ENCODE peak calls at places on chromosomes 1 and 21, in eight cellular contexts. G, J, B, U, R, K, S and O are unnamed samples.
A peak's percentile ranks its signal among the peaks of the same experiment; 100 is the strongest.

GRCh38 chr21:15442743-15443142 is 287.0 kb upstream of the USP25 start:
- DNase-seq in K (no peak), R (no peak), G (no peak), U (no peak), J (no peak), B (no peak), S (no peak), O (no peak)

GRCh38 chr1:51946300-51946699 is 44.2 kb downstream of the RAB3B start:
- DNase-seq in G (no peak), U (peak; percentile 31), B (no peak), J (no peak), R (no peak), S (no peak), K (no peak), O (no peak)

GRCh38 chr1:85681087-85681486 is 27.1 kb downstream of the ZNHIT6 start:
- DNase-seq in U (peak; percentile 81), J (no peak), G (no peak), S (no peak), R (no peak), B (no peak), K (no peak), O (no peak)

GRCh38 chr1:43542515-43543458 is 12.1 kb downstream of the PTPRF start:
- DNase-seq in J (no peak), U (no peak), S (no peak), K (no peak), G (no peak), B (no peak), R (no peak), O (no peak)

GRCh38 chr21:38266732-38267131 is 9.9 kb downstream of the KCNJ15 start:
- DNase-seq in K (no peak), B (no peak), J (peak; percentile 49), G (no peak), S (no peak), R (no peak), U (peak; percentile 25), O (no peak)

GRCh38 chr1:48582408-48582807 is 110.4 kb upstream of the SPATA6 start:
- DNase-seq in J (no peak), K (no peak), S (no peak), R (no peak), G (no peak), U (no peak), B (no peak), O (no peak)

GRCh38 chr21:18144341-18144740 is 100.3 kb upstream of the CHODL start:
- DNase-seq in J (no peak), K (no peak), G (no peak), U (no peak), B (no peak), S (no peak), R (no peak), O (no peak)

GRCh38 chr1:110630770-110631663 is 24.9 kb upstream of the KCNA2 start:
- DNase-seq in B (peak; percentile 92), S (peak; percentile 77), J (peak; percentile 75), K (peak; percentile 72), G (peak; percentile 80), R (no peak), U (peak; percentile 69), O (peak; percentile 85)

GRCh38 chr1:182185822-182186756 is 124.6 kb upstream of the ZNF648 start:
- DNase-seq in K (no peak), S (no peak), U (no peak), R (peak; percentile 62), B (peak; percentile 15), G (peak; percentile 51), J (no peak), O (no peak)

GRCh38 chr1:145730900-145731299 is 11.6 kb downstream of the CD160 start:
- DNase-seq in G (no peak), U (no peak), R (no peak), B (peak; percentile 53), S (no peak), J (no peak), K (no peak), O (no peak)

GRCh38 chr1:59595774-59596173 is 219.0 kb upstream of the HOOK1 start:
- DNase-seq in G (no peak), J (no peak), K (no peak), R (no peak), B (no peak), S (no peak), U (peak; percentile 41), O (no peak)

GRCh38 chr1:243979396-243979795 is 71.7 kb upstream of the ZBTB18 start:
- DNase-seq in U (no peak), J (no peak), R (no peak), G (peak; percentile 49), B (no peak), K (no peak), S (no peak), O (no peak)

GRCh38 chr1:90706437-90707362 is 10.4 kb downstream of the BARHL2 start:
- DNase-seq in R (no peak), K (no peak), S (no peak), G (peak; percentile 67), B (peak; percentile 81), J (peak; percentile 61), U (no peak), O (peak; percentile 67)

GRCh38 chr1:75992312-75992711 is 60.1 kb upstream of the ASB17 start:
- DNase-seq in G (no peak), S (no peak), U (no peak), B (peak; percentile 10), K (no peak), R (no peak), J (no peak), O (no peak)

GRCh38 chr21:40852563-40852962 is 5.6 kb upstream of the DSCAM start:
- DNase-seq in U (no peak), S (no peak), R (no peak), K (no peak), G (no peak), J (no peak), B (peak; percentile 20), O (no peak)

GRCh38 chr1:36134805-36135339 is 9.8 kb upstream of the COL8A2 start:
- DNase-seq in K (no peak), B (peak; percentile 90), S (no peak), U (peak; percentile 64), J (peak; percentile 31), R (peak; percentile 80), G (peak; percentile 76), O (peak; percentile 68)

GRCh38 chr1:193406901-193407300 is 220.5 kb upstream of the B3GALT2 start:
- DNase-seq in B (peak; percentile 76), S (no peak), R (no peak), U (peak; percentile 81), K (peak; percentile 8), G (peak; percentile 62), J (no peak), O (no peak)

GRCh38 chr1:43270421-43271095 is 775 bp downstream of the TMEM125 start:
- DNase-seq in U (no peak), R (peak; percentile 83), K (no peak), B (peak; percentile 97), J (no peak), G (peak; percentile 91), S (no peak), O (no peak)

GRCh38 chr1:152110860-152111514 is 4.3 kb downstream of the TCHH start:
- DNase-seq in S (no peak), R (peak; percentile 70), J (peak; percentile 61), U (peak; percentile 48), K (no peak), G (peak; percentile 41), B (peak; percentile 69), O (peak; percentile 53)

GRCh38 chr1:152110365-152110859 is 4.8 kb downstream of the TCHH start:
- DNase-seq in R (peak; percentile 57), B (peak; percentile 64), S (no peak), K (no peak), U (peak; percentile 53), G (peak; percentile 9), J (peak; percentile 71), O (peak; percentile 34)

GRCh38 chr1:152108899-152109222 is 6.4 kb downstream of the TCHH start:
- DNase-seq in U (no peak), K (no peak), S (no peak), R (no peak), B (peak; percentile 76), G (no peak), J (no peak), O (no peak)

GRCh38 chr1:152109231-152109997 is 5.8 kb downstream of the TCHH start:
- DNase-seq in R (no peak), K (no peak), B (peak; percentile 44), S (no peak), U (peak; percentile 8), G (no peak), J (no peak), O (no peak)

GRCh38 chr1:152109998-152110294 is 5.3 kb downstream of the TCHH start:
- DNase-seq in S (no peak), R (no peak), U (peak; percentile 1), B (peak; percentile 17), K (no peak), J (no peak), G (no peak), O (no peak)
- H3K4me3 ChIP-seq in S (peak overlapping the region; percentile 71), R (no peak overlapping the region), U (peak overlapping the region; percentile 50), B (peak overlapping the region; percentile 59), K (no peak overlapping the region), J (peak overlapping the region; percentile 42), G (no peak overlapping the region), O (no peak overlapping the region)

GRCh38 chr1:211132681-211133392 is 1.1 kb downstream of the KCNH1 start:
- DNase-seq in G (no peak), S (no peak), U (no peak), R (no peak), B (peak; percentile 40), J (no peak), K (no peak), O (no peak)
- H3K4me3 ChIP-seq in G (peak overlapping the region; percentile 67), S (peak overlapping the region; percentile 56), U (no peak overlapping the region), R (no peak overlapping the region), B (peak overlapping the region; percentile 72), J (no peak overlapping the region), K (no peak overlapping the region), O (peak overlapping the region; percentile 61)

DNA sequence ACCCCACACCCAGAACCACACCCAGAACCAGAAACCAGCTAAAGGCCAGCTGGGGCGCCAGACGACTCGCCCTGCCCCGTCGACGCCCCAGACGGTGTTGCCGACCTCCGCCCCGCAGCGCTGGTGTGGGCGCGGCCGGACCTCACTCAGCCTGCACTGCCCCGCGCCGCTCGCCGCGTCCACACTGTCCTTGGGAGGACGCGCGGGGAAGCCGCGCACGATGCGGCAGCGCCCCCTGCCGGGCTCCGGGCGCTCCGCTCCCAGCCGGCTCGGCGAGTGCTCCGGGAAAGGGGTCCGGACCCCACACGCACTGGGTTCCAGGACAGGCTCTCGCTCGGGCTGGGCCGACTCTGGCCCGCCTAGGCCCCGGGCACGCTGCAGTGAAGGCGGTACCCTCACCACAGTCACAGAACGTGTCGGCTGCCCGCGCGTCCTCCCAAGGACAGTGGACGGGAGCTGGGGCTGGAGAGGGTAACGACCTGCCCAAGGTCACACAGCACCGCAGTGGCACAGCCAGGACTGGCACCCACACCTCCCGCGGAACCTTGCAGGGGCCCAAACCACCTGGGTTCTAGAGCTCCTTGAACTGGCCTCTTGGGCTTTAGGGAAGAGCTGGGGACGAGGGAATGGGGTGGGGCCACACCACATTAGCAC is 90.2 kb downstream of the DMRTA2 start:
- DNase-seq in G (peak; percentile 84), U (peak; percentile 45), R (no peak), S (no peak), J (peak; percentile 43), K (peak; percentile 66), B (peak; percentile 85), O (peak; percentile 80)
- H3K4me3 ChIP-seq in G (peak overlapping the region; percentile 45), U (peak overlapping the region; percentile 53), R (peak overlapping the region; percentile 13), S (peak overlapping the region; percentile 49), J (peak overlapping the region; percentile 5), K (peak overlapping the region; percentile 53), B (peak overlapping the region; percentile 70), O (peak overlapping the region; percentile 77)

DNA sequence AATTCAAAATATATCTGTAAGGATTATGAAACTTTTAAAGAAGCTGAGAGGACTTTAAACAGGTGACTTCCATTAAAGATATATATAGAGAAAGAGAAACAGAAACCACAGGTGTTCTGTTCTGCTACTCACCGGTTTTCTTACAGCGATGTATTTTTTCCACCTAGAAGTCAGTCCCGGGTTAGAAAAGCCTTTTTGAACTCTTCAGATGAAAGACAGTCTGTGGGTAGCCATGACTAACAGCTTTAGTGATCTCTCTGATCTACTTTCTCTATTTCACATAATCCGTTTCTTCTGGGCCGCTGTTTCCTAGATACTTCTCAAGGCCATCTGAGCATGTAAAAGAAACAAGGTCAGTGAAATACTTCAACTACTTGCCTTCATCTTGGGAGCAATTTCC is 25.1 kb downstream of the WDR64 start:
- DNase-seq in S (no peak), G (no peak), R (no peak), B (no peak), U (no peak), J (no peak), K (peak; percentile 23), O (no peak)
- H3K4me3 ChIP-seq in S (peak overlapping the region; percentile 20), G (no peak overlapping the region), R (no peak overlapping the region), B (no peak overlapping the region), U (no peak overlapping the region), J (no peak overlapping the region), K (peak overlapping the region; percentile 38), O (no peak overlapping the region)